ENCODE peak calls at places on chromosome 2, in six cellular contexts. F, I, O, D, V and Z are unnamed samples.

GRCh38 chr2:62578837-62579640 is 73.0 kb upstream of the TMEM17 start:
- DNase-seq in V (peak; percentile 51), I (no peak), O (no peak), D (no peak), F (no peak), Z (peak; percentile 47)

GRCh38 chr2:172672999-172673726 is 62.5 kb upstream of the RAPGEF4 start:
- DNase-seq in O (no peak), I (no peak), V (no peak), F (no peak), D (no peak), Z (no peak)

GRCh38 chr2:231321556-231322334 is 73.8 kb upstream of the B3GNT7 start:
- DNase-seq in O (peak; percentile 48), V (no peak), F (no peak), D (no peak), I (peak; percentile 74), Z (no peak)

GRCh38 chr2:219218279-219219112 is at the start of gene ABCB6:
- DNase-seq in O (peak; percentile 98), V (peak; percentile 96), I (peak; percentile 99), D (peak; percentile 92), F (peak; percentile 88), Z (peak; percentile 91)

GRCh38 chr2:9618410-9618809 is 12.4 kb downstream of the YWHAQ start:
- DNase-seq in I (no peak), V (no peak), D (no peak), O (no peak), F (no peak), Z (no peak)

GRCh38 chr2:5868891-5869400 is 176.8 kb downstream of the SOX11 start:
- DNase-seq in D (no peak), V (no peak), O (no peak), I (no peak), F (no peak), Z (no peak)

GRCh38 chr2:172345951-172346555 is 81.3 kb upstream of the ITGA6 start:
- DNase-seq in O (no peak), V (no peak), F (no peak), D (no peak), I (no peak), Z (no peak)

GRCh38 chr2:25690058-25690457 is 16.7 kb upstream of the DTNB start:
- DNase-seq in F (no peak), D (no peak), I (no peak), O (no peak), V (peak; percentile 8), Z (no peak)

GRCh38 chr2:150480241-150480640 is 7.2 kb downstream of the RND3 start:
- DNase-seq in V (no peak), O (no peak), I (no peak), D (no peak), F (no peak), Z (no peak)

GRCh38 chr2:30636311-30636710 is 170.9 kb downstream of the CAPN13 start:
- DNase-seq in F (no peak), I (no peak), D (no peak), V (no peak), O (no peak), Z (no peak)

GRCh38 chr2:85132834-85133637 is at the start of gene TCF7L1:
- DNase-seq in F (peak; percentile 37), O (peak; percentile 87), I (peak; percentile 82), V (peak; percentile 92), D (peak; percentile 93), Z (peak; percentile 81)

GRCh38 chr2:173054466-173054865 is 21.2 kb upstream of the MAP3K20 start:
- DNase-seq in V (no peak), I (no peak), D (no peak), F (no peak), O (no peak), Z (no peak)

GRCh38 chr2:11286323-11286722 is 58.1 kb downstream of the ROCK2 start:
- DNase-seq in V (no peak), I (no peak), O (no peak), D (no peak), F (no peak), Z (no peak)